ENCODE peak calls at places on chromosome 10, in four cellular contexts. One of them, this sample, is unnamed.

GRCh38 chr10:33143160-33143728 is 185.2 kb upstream of the ITGB1 start:
- DNase-seq in endodermal cell: no peak
- DNase-seq in RWPE1: peak
- DNase-seq in progenitor cell of endocrine pancreas: no peak
- DNase-seq in this sample: no peak

GRCh38 chr10:102395677-102396197 is at the start of gene NFKB2:
- DNase-seq in RWPE1: no peak
- DNase-seq in progenitor cell of endocrine pancreas: no peak
- DNase-seq in endodermal cell: no peak
- DNase-seq in this sample: no peak

GRCh38 chr10:124172241-124172661 is 78.9 kb upstream of the CHST15 start:
- DNase-seq in progenitor cell of endocrine pancreas: no peak
- DNase-seq in RWPE1: no peak
- DNase-seq in endodermal cell: no peak
- DNase-seq in this sample: no peak

GRCh38 chr10:71339796-71340589 is 20.9 kb downstream of the SLC29A3 start:
- DNase-seq in RWPE1: peak
- DNase-seq in endodermal cell: no peak
- DNase-seq in progenitor cell of endocrine pancreas: no peak
- DNase-seq in this sample: no peak

GRCh38 chr10:110775022-110775379 is 96.7 kb upstream of the PDCD4 start:
- DNase-seq in endodermal cell: no peak
- DNase-seq in progenitor cell of endocrine pancreas: no peak
- DNase-seq in RWPE1: peak
- DNase-seq in this sample: no peak

GRCh38 chr10:112912441-112912911 is 37.6 kb upstream of the TCF7L2 start:
- DNase-seq in RWPE1: no peak
- DNase-seq in endodermal cell: no peak
- DNase-seq in progenitor cell of endocrine pancreas: no peak
- DNase-seq in this sample: no peak

GRCh38 chr10:45495438-45496152 is 121.6 kb downstream of the ALOX5 start:
- DNase-seq in progenitor cell of endocrine pancreas: no peak
- DNase-seq in RWPE1: no peak
- DNase-seq in endodermal cell: no peak
- DNase-seq in this sample: no peak

GRCh38 chr10:71996598-71997371 is 32.6 kb downstream of the CHST3 start:
- DNase-seq in endodermal cell: no peak
- DNase-seq in RWPE1: no peak
- DNase-seq in progenitor cell of endocrine pancreas: no peak
- DNase-seq in this sample: no peak

GRCh38 chr10:91493313-91493712 is 83.2 kb downstream of the HECTD2 start:
- DNase-seq in endodermal cell: no peak
- DNase-seq in progenitor cell of endocrine pancreas: no peak
- DNase-seq in RWPE1: peak
- DNase-seq in this sample: no peak

DNA sequence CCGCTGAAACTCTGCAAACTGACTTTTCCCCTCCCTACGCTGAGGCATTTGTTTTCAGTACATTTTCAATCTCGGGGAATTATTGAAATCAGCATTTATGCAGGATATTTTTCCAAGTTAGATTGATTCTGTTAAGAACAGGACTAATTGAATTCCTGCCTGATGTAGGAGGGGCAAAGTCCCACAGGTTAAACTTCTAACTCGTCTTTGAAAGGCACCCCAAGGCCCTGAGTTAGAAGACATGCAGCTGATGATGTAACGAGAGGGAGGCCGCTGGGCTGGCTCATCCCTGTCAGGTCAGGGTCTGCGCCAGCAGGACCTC is 253.1 kb downstream of the CELF2 start:
- DNase-seq in RWPE1: no peak
- DNase-seq in endodermal cell: no peak
- DNase-seq in progenitor cell of endocrine pancreas: no peak
- DNase-seq in this sample: no peak
- TF ChIP-seq CTCF in RWPE1: peak
- TF ChIP-seq CTCF in endodermal cell: no peak
- TF ChIP-seq CTCF in progenitor cell of endocrine pancreas: no peak
- TF ChIP-seq CTCF in this sample: no peak

GRCh38 chr10:624312-624604 is 65.2 kb downstream of the DIP2C start:
- DNase-seq in endodermal cell: no peak
- DNase-seq in RWPE1: no peak
- DNase-seq in progenitor cell of endocrine pancreas: no peak
- DNase-seq in this sample: no peak
- TF ChIP-seq CTCF in endodermal cell: no peak
- TF ChIP-seq CTCF in RWPE1: no peak
- TF ChIP-seq CTCF in progenitor cell of endocrine pancreas: no peak
- TF ChIP-seq CTCF in this sample: no peak

GRCh38 chr10:100759331-100759730 is 13.9 kb downstream of the PAX2 start:
- DNase-seq in endodermal cell: peak
- DNase-seq in RWPE1: no peak
- DNase-seq in progenitor cell of endocrine pancreas: no peak
- DNase-seq in this sample: no peak
- TF ChIP-seq CTCF in endodermal cell: peak
- TF ChIP-seq CTCF in RWPE1: no peak
- TF ChIP-seq CTCF in progenitor cell of endocrine pancreas: no peak
- TF ChIP-seq CTCF in this sample: no peak

DNA sequence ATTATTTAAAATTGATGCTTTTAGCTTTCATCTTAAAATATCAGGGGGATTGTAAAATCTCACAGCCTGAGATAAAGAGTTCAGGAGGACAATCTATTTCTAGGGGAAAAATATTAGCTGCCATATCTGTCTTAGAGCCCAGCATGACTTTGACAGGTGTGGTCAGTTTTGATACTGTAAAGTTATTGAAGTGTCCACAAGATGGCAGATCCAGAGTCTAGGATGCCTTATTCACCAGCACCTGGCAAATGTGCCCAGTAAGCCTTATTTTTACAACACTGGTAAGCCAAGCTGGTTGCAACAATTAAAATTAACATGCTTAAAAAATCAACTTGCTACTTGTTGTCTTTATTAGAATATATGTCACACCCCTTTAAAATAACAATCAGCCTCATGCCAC is 579.3 kb downstream of the SH2D4B start:
- DNase-seq in progenitor cell of endocrine pancreas: no peak
- DNase-seq in RWPE1: no peak
- DNase-seq in endodermal cell: no peak
- DNase-seq in this sample: no peak
- TF ChIP-seq CTCF in progenitor cell of endocrine pancreas: no peak
- TF ChIP-seq CTCF in RWPE1: no peak
- TF ChIP-seq CTCF in endodermal cell: peak
- TF ChIP-seq CTCF in this sample: no peak

GRCh38 chr10:93541402-93542357 is 24.8 kb upstream of the FFAR4 start:
- DNase-seq in RWPE1: peak
- DNase-seq in endodermal cell: peak
- DNase-seq in progenitor cell of endocrine pancreas: no peak
- DNase-seq in this sample: peak

GRCh38 chr10:93547522-93547921 is 18.9 kb upstream of the FFAR4 start:
- DNase-seq in endodermal cell: no peak
- DNase-seq in progenitor cell of endocrine pancreas: no peak
- DNase-seq in RWPE1: no peak
- DNase-seq in this sample: no peak

GRCh38 chr10:93542358-93542791 is 24.1 kb upstream of the FFAR4 start:
- DNase-seq in progenitor cell of endocrine pancreas: no peak
- DNase-seq in endodermal cell: no peak
- DNase-seq in RWPE1: no peak
- DNase-seq in this sample: no peak
- TF ChIP-seq CTCF in progenitor cell of endocrine pancreas: no peak
- TF ChIP-seq CTCF in endodermal cell: no peak
- TF ChIP-seq CTCF in RWPE1: no peak
- TF ChIP-seq CTCF in this sample: no peak

GRCh38 chr10:62681211-62681940 is 123.1 kb upstream of the ADO start:
- DNase-seq in progenitor cell of endocrine pancreas: no peak
- DNase-seq in RWPE1: no peak
- DNase-seq in endodermal cell: peak
- DNase-seq in this sample: peak
- TF ChIP-seq CTCF in progenitor cell of endocrine pancreas: peak
- TF ChIP-seq CTCF in RWPE1: no peak
- TF ChIP-seq CTCF in endodermal cell: peak
- TF ChIP-seq CTCF in this sample: no peak

DNA sequence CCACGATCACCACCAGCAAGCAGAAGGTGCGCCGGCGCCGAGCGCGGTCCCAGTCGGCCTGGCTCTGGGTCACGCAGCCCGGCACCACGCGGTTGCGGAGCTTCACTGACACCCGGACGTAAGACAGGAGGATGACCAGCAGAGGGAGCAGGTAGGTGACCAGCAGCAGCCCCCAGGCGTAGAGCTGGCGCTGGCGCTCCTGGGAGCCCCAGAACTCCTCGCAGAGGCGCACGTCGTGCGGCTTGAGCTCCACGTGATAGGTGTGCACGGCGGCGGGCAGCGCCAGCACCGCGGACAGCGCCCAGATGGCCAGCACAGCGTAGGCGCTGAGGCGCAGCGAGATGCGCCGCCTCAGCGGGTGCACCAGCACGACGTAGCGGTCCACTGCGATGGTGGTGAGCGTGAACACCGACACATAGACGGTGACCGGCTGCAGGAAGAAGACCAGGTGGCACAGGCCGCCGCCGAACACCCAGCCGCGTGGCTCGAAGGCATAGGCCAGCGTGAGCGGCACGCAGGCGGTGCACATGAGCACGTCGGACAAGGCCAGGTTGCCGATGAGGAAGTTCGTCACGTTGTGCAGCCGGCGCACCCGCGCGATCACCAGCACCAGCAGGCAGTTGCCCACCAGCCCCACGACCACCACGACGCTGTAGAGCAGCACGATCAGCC is 920 bp downstream of the PRLHR start:
- DNase-seq in progenitor cell of endocrine pancreas: peak
- DNase-seq in endodermal cell: peak
- DNase-seq in RWPE1: peak
- DNase-seq in this sample: peak
- TF ChIP-seq CTCF in progenitor cell of endocrine pancreas: peak
- TF ChIP-seq CTCF in endodermal cell: peak
- TF ChIP-seq CTCF in RWPE1: no peak
- TF ChIP-seq CTCF in this sample: peak

DNA sequence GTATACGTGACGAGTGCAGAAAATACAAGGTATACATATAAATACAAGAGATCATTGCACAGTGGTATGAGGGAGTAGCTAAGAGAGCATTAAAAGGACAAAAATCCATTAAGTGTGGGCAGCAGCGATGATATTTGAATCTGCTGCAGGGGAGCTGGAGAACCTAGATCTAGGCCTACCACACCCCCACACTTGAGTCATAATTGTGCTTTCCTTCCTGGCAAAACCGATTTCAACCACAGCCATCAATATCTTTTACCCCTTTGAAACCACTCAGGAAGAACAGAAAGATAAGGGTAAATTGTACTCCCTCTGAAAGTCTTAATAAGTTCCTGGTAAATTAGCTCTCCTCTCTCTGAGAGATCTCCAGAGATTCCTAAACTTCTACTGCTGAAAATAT is 345.0 kb downstream of the SORCS1 start:
- DNase-seq in RWPE1: no peak
- DNase-seq in progenitor cell of endocrine pancreas: no peak
- DNase-seq in endodermal cell: no peak
- DNase-seq in this sample: no peak
- TF ChIP-seq CTCF in RWPE1: no peak
- TF ChIP-seq CTCF in progenitor cell of endocrine pancreas: no peak
- TF ChIP-seq CTCF in endodermal cell: no peak
- TF ChIP-seq CTCF in this sample: no peak

GRCh38 chr10:283916-284356 is 148.7 kb downstream of the ZMYND11 start:
- DNase-seq in progenitor cell of endocrine pancreas: no peak
- DNase-seq in endodermal cell: no peak
- DNase-seq in RWPE1: no peak
- DNase-seq in this sample: no peak
- TF ChIP-seq CTCF in progenitor cell of endocrine pancreas: no peak
- TF ChIP-seq CTCF in endodermal cell: no peak
- TF ChIP-seq CTCF in RWPE1: no peak
- TF ChIP-seq CTCF in this sample: no peak

GRCh38 chr10:791639-792038 is 102.2 kb upstream of the DIP2C start:
- DNase-seq in progenitor cell of endocrine pancreas: no peak
- DNase-seq in RWPE1: no peak
- DNase-seq in endodermal cell: no peak
- DNase-seq in this sample: no peak
- TF ChIP-seq CTCF in progenitor cell of endocrine pancreas: no peak
- TF ChIP-seq CTCF in RWPE1: no peak
- TF ChIP-seq CTCF in endodermal cell: no peak
- TF ChIP-seq CTCF in this sample: no peak